ENCODE peak calls at places on chromosomes 11 and 22, in six cellular contexts. Q is tibial artery, Y is body of pancreas, W is heart left ventricle, L is upper lobe of right lung, T is cardiac muscle cell. E is an unnamed sample. For H3K27me3, the result is how much of the 10 kb centered on the place peaks cover.

GRCh38 chr11:12198261-12198925 is 88.0 kb downstream of the MICAL2 start:
- DNase-seq in Q (no peak), Y (peak), W (no peak), L (peak), T (no peak), E (no peak)

GRCh38 chr11:46382644-46383403 is 1.4 kb downstream of the MDK start:
- DNase-seq in Q (no peak), Y (peak), W (peak), L (no peak), T (peak), E (no peak)

GRCh38 chr11:3626250-3626960 is 15.4 kb downstream of the ART5 start:
- DNase-seq in Q (peak), Y (peak), W (peak), L (peak), T (no peak), E (no peak)

GRCh38 chr22:32208681-32209080 is 3.8 kb upstream of the RFPL2 start:
- DNase-seq in Q (no peak), Y (no peak), W (no peak), L (no peak), T (no peak), E (no peak)

GRCh38 chr22:29218758-29219408 is 13.2 kb downstream of the EMID1 start:
- DNase-seq in Q (no peak), Y (no peak), W (no peak), L (no peak), T (no peak), E (no peak)

GRCh38 chr11:107040447-107041444 is 22.5 kb upstream of the GUCY1A2 start:
- DNase-seq in Q (no peak), Y (no peak), W (no peak), L (no peak), T (peak), E (no peak)

GRCh38 chr11:65982824-65983588 is 19.0 kb downstream of the EIF1AD start:
- DNase-seq in Q (no peak), Y (no peak), W (no peak), L (no peak), T (no peak), E (no peak)

GRCh38 chr11:34245043-34245442 is 112.8 kb downstream of the ABTB2 start:
- DNase-seq in Q (no peak), Y (no peak), W (no peak), L (no peak), T (no peak), E (no peak)

GRCh38 chr22:29345932-29346331 is 30.4 kb upstream of the RASL10A start:
- DNase-seq in Q (no peak), Y (no peak), W (no peak), L (no peak), T (no peak), E (no peak)

GRCh38 chr11:47858169-47858543 is 10.0 kb upstream of the NUP160 start:
- DNase-seq in Q (peak), Y (no peak), W (no peak), L (no peak), T (peak), E (no peak)

GRCh38 chr22:30266445-30267381 is at the start of gene OSM:
- DNase-seq in Q (peak), Y (no peak), W (peak), L (peak), T (no peak), E (peak)

GRCh38 chr11:102469196-102469821 is 16.7 kb upstream of the TMEM123 start:
- DNase-seq in Q (no peak), Y (no peak), W (no peak), L (no peak), T (peak), E (no peak)

GRCh38 chr22:32203181-32204105 is 1.4 kb downstream of the RFPL2 start:
- DNase-seq in Q (no peak), Y (no peak), W (no peak), L (no peak), T (no peak), E (no peak)

GRCh38 chr11:73344191-73344607 is 32.0 kb upstream of the RELT start:
- DNase-seq in Q (no peak), Y (no peak), W (peak), L (no peak), T (no peak), E (no peak)

GRCh38 chr22:38843201-38843715 is 570 bp downstream of the NPTXR start:
- DNase-seq in Q (no peak), Y (peak), W (peak), L (peak), T (peak), E (no peak)

GRCh38 chr11:67507242-67507890 is 596 bp downstream of the CDK2AP2 start:
- DNase-seq in Q (peak), Y (peak), W (peak), L (no peak), T (no peak), E (peak)

GRCh38 chr11:27740362-27741024 is 40.2 kb upstream of the BDNF start:
- DNase-seq in Q (no peak), Y (no peak), W (no peak), L (no peak), T (peak), E (no peak)

GRCh38 chr11:111378773-111379499 is at the start of gene POU2AF1:
- DNase-seq in Q (no peak), Y (no peak), W (no peak), L (no peak), T (peak), E (no peak)

GRCh38 chr11:131198161-131198560 is 172.3 kb upstream of the NTM start:
- DNase-seq in Q (no peak), Y (no peak), W (no peak), L (no peak), T (no peak), E (no peak)

GRCh38 chr22:48944756-48945620 is 882.7 kb downstream of the BRD1 start:
- DNase-seq in Q (peak), Y (no peak), W (no peak), L (peak), T (no peak), E (peak)

GRCh38 chr11:1178201-1178885 is 20.6 kb downstream of the MUC5AC start:
- DNase-seq in Q (no peak), Y (no peak), W (peak), L (no peak), T (no peak), E (no peak)

GRCh38 chr11:74019860-74020259 is 11.0 kb upstream of the UCP3 start:
- DNase-seq in Q (no peak), Y (no peak), W (no peak), L (no peak), T (no peak), E (no peak)

GRCh38 chr22:42500164-42500835 is 19.3 kb downstream of the RRP7A start:
- DNase-seq in Q (peak), Y (peak), W (peak), L (peak), T (peak), E (peak)

GRCh38 chr22:46824348-46824909 is 62.0 kb downstream of the TBC1D22A start:
- DNase-seq in Q (no peak), Y (no peak), W (no peak), L (no peak), T (no peak), E (no peak)

GRCh38 chr22:17893900-17894299 is 119.6 kb upstream of the BID start:
- DNase-seq in Q (no peak), Y (no peak), W (no peak), L (no peak), T (no peak), E (no peak)

GRCh38 chr22:17898375-17898774 is 124.1 kb upstream of the BID start:
- DNase-seq in Q (no peak), Y (no peak), W (no peak), L (no peak), T (no peak), E (no peak)

GRCh38 chr22:17897411-17897810 is 123.1 kb upstream of the BID start:
- DNase-seq in Q (no peak), Y (no peak), W (no peak), L (no peak), T (no peak), E (no peak)

GRCh38 chr22:17897864-17898263 is 123.6 kb upstream of the BID start:
- DNase-seq in Q (no peak), Y (no peak), W (no peak), L (no peak), T (no peak), E (no peak)

DNA sequence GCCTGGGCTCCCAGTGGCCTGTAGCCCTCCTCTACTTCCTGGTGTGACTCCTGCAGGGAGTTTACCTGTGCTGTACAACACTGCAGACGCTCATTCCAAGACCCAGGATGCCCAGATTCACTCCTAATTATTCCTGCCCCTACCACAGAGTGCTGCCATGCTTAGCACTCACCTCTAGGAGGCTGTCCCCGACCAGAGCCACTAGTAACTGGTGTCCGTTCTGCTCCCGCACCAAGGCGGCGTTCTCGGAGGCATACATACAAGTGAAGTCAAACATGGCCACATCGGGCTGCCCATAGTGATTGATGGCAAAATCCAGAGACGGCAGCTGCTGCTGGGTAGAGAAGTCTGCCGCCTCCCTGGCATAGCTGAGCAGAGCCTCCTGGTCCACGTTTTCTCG is 122.3 kb upstream of the BID start:
- DNase-seq in Q (no peak), Y (peak), W (peak), L (no peak), T (peak), E (no peak)
- H3K27ac ChIP-seq in Q (no peak), Y (no peak), W (peak), L (no peak), T (no peak), E (peak)

GRCh38 chr11:119384332-119384731 is 2.8 kb upstream of the USP2 start:
- DNase-seq in Q (no peak), Y (no peak), W (no peak), L (no peak), T (no peak), E (no peak)

GRCh38 chr11:119388103-119388502 is 6.6 kb upstream of the USP2 start:
- DNase-seq in Q (no peak), Y (no peak), W (no peak), L (no peak), T (no peak), E (no peak)

GRCh38 chr11:119389611-119390254 is 8.2 kb upstream of the USP2 start:
- DNase-seq in Q (no peak), Y (peak), W (no peak), L (no peak), T (no peak), E (no peak)
- TF ChIP-seq CTCF in Q (no peak), Y (peak), W (peak), L (peak), T (peak), E (no peak)

DNA sequence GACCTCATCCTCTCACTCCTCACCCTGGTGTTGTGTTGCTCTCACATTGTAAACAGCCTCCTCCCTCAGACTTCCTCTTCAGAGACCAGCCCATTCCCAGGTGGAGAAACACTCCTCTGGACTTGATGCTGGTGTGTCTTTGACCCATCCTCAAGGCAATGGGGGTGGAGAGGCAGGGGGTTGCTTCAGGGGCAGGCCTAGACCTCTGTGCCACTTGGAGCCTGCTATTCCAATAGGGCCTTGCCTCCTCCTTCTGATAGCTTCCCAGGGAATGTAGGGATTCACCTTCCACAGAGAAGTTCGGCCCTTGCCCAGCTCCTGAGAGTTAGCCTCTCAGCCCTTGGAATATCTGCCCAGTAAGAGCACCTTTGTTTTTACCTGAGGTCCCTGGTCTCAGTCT is 606.6 kb upstream of the CADM1 start:
- DNase-seq in Q (no peak), Y (no peak), W (no peak), L (no peak), T (no peak), E (no peak)
- H3K27me3 ChIP-seq in Q (under half), Y (under half), W (under half), L (under half), T (under half), E (under half)

GRCh38 chr11:119377112-119377901 is 4.2 kb downstream of the USP2 start:
- DNase-seq in Q (no peak), Y (no peak), W (peak), L (peak), T (no peak), E (no peak)

GRCh38 chr11:119376197-119376847 is 5.2 kb downstream of the USP2 start:
- DNase-seq in Q (no peak), Y (peak), W (peak), L (peak), T (no peak), E (no peak)

GRCh38 chr11:119373917-119374631 is 7.4 kb downstream of the USP2 start:
- DNase-seq in Q (peak), Y (peak), W (peak), L (peak), T (peak), E (no peak)

GRCh38 chr11:119374632-119375394 is 6.7 kb downstream of the USP2 start:
- DNase-seq in Q (no peak), Y (no peak), W (peak), L (peak), T (no peak), E (no peak)

GRCh38 chr11:119375629-119376196 is 5.8 kb downstream of the USP2 start:
- DNase-seq in Q (peak), Y (peak), W (peak), L (peak), T (peak), E (peak)
- H3K27ac ChIP-seq in Q (peak), Y (peak), W (peak), L (peak), T (peak), E (peak)